ENCODE peak calls at places on chromosome 14, in ten cellular contexts. D, V, B, C, R, P, W, F, A and Q are unnamed samples. For H3K27me3 and H3K36me3, the result is how much of the 10 kb centered on the place peaks cover.

GRCh38 chr14:24259282-24260025 is 3.5 kb downstream of the TGM1 start:
- DNase-seq in D (no peak), V (no peak), B (no peak), C (no peak), R (peak), P (peak), W (no peak), F (peak), A (no peak), Q (no peak)

GRCh38 chr14:69010632-69011031 is 31.5 kb upstream of the ACTN1 start:
- DNase-seq in D (no peak), V (no peak), B (no peak), C (no peak), R (peak), P (peak), W (no peak), F (no peak), A (no peak), Q (no peak)

GRCh38 chr14:21074398-21075272 is 4.5 kb downstream of the ARHGEF40 start:
- DNase-seq in D (no peak), V (no peak), B (no peak), C (no peak), R (no peak), P (no peak), W (no peak), F (no peak), A (no peak), Q (peak)

GRCh38 chr14:87179936-87180335 is 813.0 kb downstream of the GALC start:
- DNase-seq in D (no peak), V (no peak), B (no peak), C (no peak), R (no peak), P (no peak), W (no peak), F (no peak), A (no peak), Q (no peak)

GRCh38 chr14:30848449-30849240 is 25.7 kb upstream of the COCH start:
- DNase-seq in D (no peak), V (no peak), B (no peak), C (no peak), R (no peak), P (no peak), W (no peak), F (no peak), A (no peak), Q (no peak)

GRCh38 chr14:64706552-64707193 is 2.4 kb downstream of the PLEKHG3 start:
- DNase-seq in D (no peak), V (no peak), B (peak), C (peak), R (no peak), P (no peak), W (no peak), F (no peak), A (peak), Q (peak)

GRCh38 chr14:64947710-64948611 is 5.4 kb upstream of the GPX2 start:
- DNase-seq in D (no peak), V (no peak), B (no peak), C (peak), R (no peak), P (no peak), W (no peak), F (no peak), A (no peak), Q (peak)

GRCh38 chr14:55052259-55052930 is 948 bp downstream of the MAPK1IP1L start:
- DNase-seq in D (no peak), V (no peak), B (no peak), C (no peak), R (peak), P (peak), W (peak), F (peak), A (no peak), Q (no peak)

GRCh38 chr14:20278414-20278813 is 27.3 kb downstream of the TTC5 start:
- DNase-seq in D (peak), V (no peak), B (no peak), C (peak), R (peak), P (peak), W (peak), F (peak), A (peak), Q (no peak)

GRCh38 chr14:68608235-68608962 is 184.5 kb downstream of the ZFP36L1 start:
- DNase-seq in D (no peak), V (no peak), B (no peak), C (peak), R (no peak), P (no peak), W (no peak), F (no peak), A (no peak), Q (no peak)

GRCh38 chr14:62138593-62138992 is 376.4 kb downstream of the SNAPC1 start:
- DNase-seq in D (no peak), V (no peak), B (no peak), C (no peak), R (peak), P (no peak), W (peak), F (peak), A (no peak), Q (no peak)

GRCh38 chr14:36091096-36091495 is 85.4 kb downstream of the PTCSC3 start:
- DNase-seq in D (peak), V (peak), B (peak), C (no peak), R (peak), P (peak), W (peak), F (peak), A (no peak), Q (no peak)

GRCh38 chr14:89190779-89191513 is 226.1 kb downstream of the FOXN3 start:
- DNase-seq in D (no peak), V (no peak), B (no peak), C (no peak), R (no peak), P (no peak), W (no peak), F (no peak), A (no peak), Q (no peak)

DNA sequence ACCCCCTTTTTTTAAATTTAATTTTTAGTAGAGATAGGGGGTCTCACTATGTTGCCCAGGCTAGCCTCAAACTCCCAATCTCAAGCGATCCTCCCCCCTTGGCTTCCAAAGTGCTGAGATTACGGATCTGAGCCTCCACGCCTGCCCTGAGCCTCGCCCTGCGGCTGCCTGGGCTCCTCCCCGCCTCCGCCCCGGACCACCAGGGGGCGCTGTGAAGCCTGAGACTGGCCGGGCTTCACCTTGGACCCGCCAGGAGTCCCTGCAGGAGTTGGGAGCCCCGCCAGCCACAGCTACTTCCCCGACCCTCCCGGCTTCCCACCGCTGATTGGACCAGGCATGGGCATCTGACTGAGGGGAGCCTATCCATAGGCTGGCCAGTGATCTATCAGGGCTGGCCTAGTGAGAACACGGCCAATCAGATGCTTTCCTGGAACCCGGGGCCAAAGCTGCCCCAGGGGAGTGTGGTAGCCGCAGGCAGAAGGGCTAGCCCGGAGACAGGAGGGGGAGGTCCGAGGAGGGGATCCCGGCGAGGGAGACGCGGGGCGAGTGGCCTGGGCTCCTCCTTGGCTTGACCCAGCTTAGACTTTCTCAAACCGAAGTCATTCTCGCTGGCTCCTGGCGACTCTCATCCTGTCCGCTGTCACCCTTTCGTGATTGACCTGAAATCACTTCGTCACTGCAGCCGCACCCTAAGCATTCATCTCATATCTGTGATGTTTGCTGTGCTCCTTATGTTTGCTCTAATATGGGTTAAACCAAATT is 15.1 kb upstream of the ANKRD9 start:
- DNase-seq in D (peak), V (peak), B (peak), C (peak), R (peak), P (peak), W (peak), F (peak), A (peak), Q (peak)
- H3K4me3 ChIP-seq in D (peak), V (peak), B (peak), C (peak), R (peak), P (peak), W (peak), F (peak), A (peak), Q (peak)

GRCh38 chr14:74350211-74350943 is 2.1 kb downstream of the VRTN start:
- DNase-seq in D (no peak), V (no peak), B (no peak), C (no peak), R (no peak), P (no peak), W (no peak), F (no peak), A (no peak), Q (no peak)

GRCh38 chr14:74349757-74350156 is 1.5 kb downstream of the VRTN start:
- DNase-seq in D (no peak), V (no peak), B (no peak), C (no peak), R (no peak), P (no peak), W (no peak), F (no peak), A (no peak), Q (peak)

GRCh38 chr14:74348241-74348734 is at the start of gene VRTN:
- DNase-seq in D (no peak), V (no peak), B (no peak), C (no peak), R (no peak), P (no peak), W (no peak), F (no peak), A (no peak), Q (peak)

GRCh38 chr14:74348735-74349463 is 628 bp downstream of the VRTN start:
- DNase-seq in D (no peak), V (no peak), B (no peak), C (no peak), R (no peak), P (no peak), W (no peak), F (no peak), A (no peak), Q (peak)

GRCh38 chr14:74350944-74351323 is 2.7 kb downstream of the VRTN start:
- DNase-seq in D (no peak), V (no peak), B (no peak), C (no peak), R (no peak), P (no peak), W (no peak), F (no peak), A (no peak), Q (no peak)
- H3K27me3 ChIP-seq in D (under half), V (under half), B (under half), C (half or more), R (under half), P (under half), W (half or more), F (under half), A (under half), Q (under half)

GRCh38 chr14:99321955-99322730 is 50.1 kb upstream of the BCL11B start:
- DNase-seq in D (no peak), V (no peak), B (no peak), C (no peak), R (no peak), P (no peak), W (no peak), F (no peak), A (no peak), Q (peak)

GRCh38 chr14:99320105-99320572 is 48.1 kb upstream of the BCL11B start:
- DNase-seq in D (no peak), V (peak), B (peak), C (peak), R (peak), P (peak), W (peak), F (peak), A (peak), Q (peak)

GRCh38 chr14:99322731-99323599 is 51.0 kb upstream of the BCL11B start:
- DNase-seq in D (no peak), V (no peak), B (no peak), C (no peak), R (no peak), P (no peak), W (no peak), F (no peak), A (no peak), Q (peak)

GRCh38 chr14:99320621-99321235 is 48.7 kb upstream of the BCL11B start:
- DNase-seq in D (no peak), V (no peak), B (no peak), C (no peak), R (no peak), P (no peak), W (no peak), F (no peak), A (no peak), Q (no peak)

DNA sequence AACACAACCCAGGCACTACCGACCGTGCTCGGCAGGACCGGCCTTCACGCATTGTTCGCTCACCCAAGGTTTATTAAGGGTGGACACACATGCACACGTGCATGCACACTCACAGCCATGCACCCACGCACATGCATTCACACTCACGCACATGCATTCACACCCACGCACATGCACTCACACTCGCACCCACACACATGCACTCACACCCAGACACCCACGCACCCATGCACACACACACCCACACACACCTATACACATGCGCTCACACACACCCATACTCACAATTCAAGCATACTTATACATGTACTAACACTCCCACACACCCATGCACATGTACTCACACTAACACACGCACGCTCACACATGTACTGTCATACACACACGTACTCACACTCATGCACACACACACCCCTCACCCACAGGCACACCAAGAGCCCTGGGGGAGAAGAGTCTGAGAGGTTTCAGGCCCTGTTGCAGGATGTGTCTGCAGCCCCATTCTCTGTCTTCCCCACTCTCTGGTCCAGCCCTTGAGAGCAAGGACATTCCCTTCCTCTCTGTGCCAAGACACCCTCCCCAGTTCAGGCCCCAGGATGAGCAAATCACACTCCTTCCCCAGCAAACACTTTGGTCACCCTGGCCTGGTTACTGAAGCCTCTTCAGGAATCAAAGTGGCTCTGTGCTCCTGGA is 49.4 kb upstream of the BCL11B start:
- DNase-seq in D (no peak), V (no peak), B (no peak), C (no peak), R (no peak), P (no peak), W (no peak), F (no peak), A (no peak), Q (peak)
- H3K36me3 ChIP-seq in D (under half), V (under half), B (under half), C (under half), R (under half), P (under half), W (under half), F (under half), A (under half), Q (under half)

DNA sequence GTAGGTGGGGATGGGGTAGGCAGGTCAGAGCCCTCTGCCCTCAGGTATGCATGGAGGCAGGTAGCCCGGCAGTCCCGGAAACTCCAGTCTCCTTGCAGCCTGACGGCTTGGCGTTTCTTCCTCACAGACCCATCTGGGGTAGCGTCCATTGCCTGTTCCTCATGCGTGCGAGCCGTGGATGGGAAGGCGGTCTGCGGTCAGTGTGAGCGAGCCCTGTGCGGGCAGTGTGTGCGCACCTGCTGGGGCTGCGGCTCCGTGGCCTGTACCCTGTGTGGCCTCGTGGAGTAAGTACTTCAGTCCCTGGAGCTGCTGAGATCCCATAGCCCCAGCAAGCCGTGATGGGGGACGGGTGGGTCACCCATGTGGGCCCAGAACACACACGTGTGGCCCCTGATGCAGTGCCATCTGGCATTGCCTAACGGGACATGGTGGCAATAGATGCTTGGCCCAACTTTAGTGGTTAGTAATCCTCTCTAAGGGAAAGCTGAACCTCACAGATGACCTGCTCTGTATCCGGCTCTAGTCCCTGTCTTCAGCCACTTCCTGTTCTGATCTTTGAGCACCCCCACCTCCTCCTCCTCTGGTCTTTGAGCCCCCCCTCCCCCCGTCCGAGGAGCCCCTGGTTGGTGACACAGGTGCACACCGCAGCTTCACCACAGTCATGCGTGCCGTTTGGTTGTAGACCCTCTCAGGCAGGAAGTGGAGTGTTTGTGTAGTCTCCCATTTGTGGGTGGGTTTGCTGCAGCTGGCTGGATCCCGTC is 3.7 kb downstream of the SIVA1 start:
- DNase-seq in D (no peak), V (no peak), B (no peak), C (no peak), R (no peak), P (no peak), W (no peak), F (no peak), A (no peak), Q (no peak)
- H3K4me3 ChIP-seq in D (no peak), V (no peak), B (no peak), C (no peak), R (no peak), P (no peak), W (no peak), F (no peak), A (no peak), Q (no peak)

GRCh38 chr14:37594238-37594915 is 672 bp downstream of the FOXA1 start:
- DNase-seq in D (peak), V (peak), B (peak), C (no peak), R (peak), P (peak), W (peak), F (peak), A (peak), Q (peak)

GRCh38 chr14:37594916-37595808 is at the start of the genes FOXA1 and TTC6:
- DNase-seq in D (no peak), V (peak), B (no peak), C (peak), R (no peak), P (peak), W (peak), F (peak), A (peak), Q (peak)

GRCh38 chr14:37592288-37593274 is 2.5 kb downstream of the FOXA1 start:
- DNase-seq in D (no peak), V (no peak), B (no peak), C (peak), R (no peak), P (peak), W (no peak), F (no peak), A (no peak), Q (peak)

GRCh38 chr14:37591941-37592287 is 3.1 kb downstream of the FOXA1 start:
- DNase-seq in D (no peak), V (no peak), B (no peak), C (no peak), R (no peak), P (peak), W (no peak), F (no peak), A (peak), Q (no peak)

GRCh38 chr14:37593496-37594237 is 1.4 kb downstream of the FOXA1 start:
- DNase-seq in D (no peak), V (no peak), B (no peak), C (no peak), R (no peak), P (no peak), W (no peak), F (no peak), A (no peak), Q (no peak)
- H3K27me3 ChIP-seq in D (half or more), V (under half), B (under half), C (half or more), R (half or more), P (under half), W (half or more), F (half or more), A (under half), Q (half or more)

GRCh38 chr14:74799765-74800164 is 36.6 kb downstream of the YLPM1 start:
- DNase-seq in D (no peak), V (no peak), B (no peak), C (no peak), R (no peak), P (no peak), W (no peak), F (no peak), A (no peak), Q (no peak)

GRCh38 chr14:74804219-74804825 is 41.2 kb downstream of the YLPM1 start:
- DNase-seq in D (peak), V (peak), B (peak), C (no peak), R (peak), P (peak), W (peak), F (peak), A (peak), Q (peak)

GRCh38 chr14:74800780-74801179 is 37.7 kb downstream of the YLPM1 start:
- DNase-seq in D (no peak), V (no peak), B (no peak), C (no peak), R (no peak), P (no peak), W (no peak), F (no peak), A (no peak), Q (no peak)

DNA sequence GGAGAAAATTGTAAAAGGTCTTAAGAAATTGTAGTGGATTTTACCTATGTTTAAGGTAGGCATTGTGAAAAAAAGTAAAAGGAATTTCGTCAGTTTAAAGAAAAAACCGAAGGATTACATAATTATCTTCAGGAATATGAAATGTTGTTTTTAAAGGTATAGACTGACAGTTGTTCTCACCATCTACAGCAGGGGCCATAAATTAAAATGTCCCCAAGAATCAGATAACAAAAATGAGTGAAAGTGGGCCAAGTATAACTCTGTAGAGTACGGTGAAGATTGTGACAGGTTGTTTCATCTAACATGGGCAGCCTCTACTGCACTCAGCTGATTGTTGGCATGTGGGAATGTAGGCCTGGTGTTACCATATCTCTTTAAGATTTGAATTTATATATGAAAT is 38.3 kb downstream of the YLPM1 start:
- DNase-seq in D (no peak), V (no peak), B (no peak), C (no peak), R (no peak), P (no peak), W (no peak), F (no peak), A (no peak), Q (no peak)
- H3K36me3 ChIP-seq in D (under half), V (under half), B (half or more), C (under half), R (under half), P (under half), W (under half), F (under half), A (under half), Q (under half)